ENCODE peak calls at places on chromosome 6, in seven cellular contexts. One of them, this sample, is unnamed.
A peak's percentile ranks its signal among the peaks of the same experiment; 100 is the strongest.

GRCh38 chr6:168016756-168017525 is 19.5 kb downstream of the KIF25 start:
- DNase-seq in left ventricle myocardium inferior: no peak
- DNase-seq in GM12878: no peak
- DNase-seq in heart left ventricle: no peak
- DNase-seq in pancreas: no peak
- DNase-seq in PC-9: no peak
- DNase-seq in left lung: no peak
- DNase-seq in this sample: no peak

GRCh38 chr6:85452441-85452881 is 2.6 kb downstream of the NT5E start:
- DNase-seq in GM12878: no peak
- DNase-seq in left lung: no peak
- DNase-seq in left ventricle myocardium inferior: no peak
- DNase-seq in pancreas: no peak
- DNase-seq in PC-9: no peak
- DNase-seq in heart left ventricle: no peak
- DNase-seq in this sample: peak; percentile 73

GRCh38 chr6:118963003-118963402 is 28.0 kb upstream of the MCM9 start:
- DNase-seq in GM12878: no peak
- DNase-seq in PC-9: no peak
- DNase-seq in left lung: no peak
- DNase-seq in pancreas: no peak
- DNase-seq in left ventricle myocardium inferior: no peak
- DNase-seq in heart left ventricle: no peak
- DNase-seq in this sample: no peak

GRCh38 chr6:120871416-120872261 is 462.6 kb downstream of the TBC1D32 start:
- DNase-seq in heart left ventricle: peak; percentile 51
- DNase-seq in pancreas: no peak
- DNase-seq in GM12878: no peak
- DNase-seq in PC-9: no peak
- DNase-seq in left ventricle myocardium inferior: no peak
- DNase-seq in left lung: no peak
- DNase-seq in this sample: no peak

GRCh38 chr6:85483041-85483700 is 33.3 kb downstream of the NT5E start:
- DNase-seq in pancreas: peak; percentile 56
- DNase-seq in GM12878: no peak
- DNase-seq in heart left ventricle: peak; percentile 88
- DNase-seq in left lung: peak; percentile 66
- DNase-seq in left ventricle myocardium inferior: peak; percentile 76
- DNase-seq in PC-9: peak; percentile 37
- DNase-seq in this sample: peak; percentile 78

GRCh38 chr6:36897629-36898028 is 11.9 kb downstream of the C6orf89 start:
- DNase-seq in heart left ventricle: no peak
- DNase-seq in left ventricle myocardium inferior: no peak
- DNase-seq in left lung: no peak
- DNase-seq in PC-9: no peak
- DNase-seq in pancreas: no peak
- DNase-seq in GM12878: no peak
- DNase-seq in this sample: no peak

GRCh38 chr6:81878479-81878878 is 126.0 kb upstream of the TENT5A start:
- DNase-seq in PC-9: no peak
- DNase-seq in heart left ventricle: no peak
- DNase-seq in pancreas: no peak
- DNase-seq in left ventricle myocardium inferior: no peak
- DNase-seq in GM12878: no peak
- DNase-seq in left lung: no peak
- DNase-seq in this sample: no peak

GRCh38 chr6:167928111-167928510 is 69.4 kb upstream of the KIF25 start:
- DNase-seq in left ventricle myocardium inferior: no peak
- DNase-seq in left lung: no peak
- DNase-seq in heart left ventricle: no peak
- DNase-seq in PC-9: no peak
- DNase-seq in GM12878: no peak
- DNase-seq in pancreas: no peak
- DNase-seq in this sample: no peak

GRCh38 chr6:105204768-105205167 is 25.0 kb upstream of the POPDC3 start:
- DNase-seq in pancreas: no peak
- DNase-seq in GM12878: no peak
- DNase-seq in left ventricle myocardium inferior: no peak
- DNase-seq in heart left ventricle: no peak
- DNase-seq in left lung: no peak
- DNase-seq in PC-9: no peak
- DNase-seq in this sample: no peak

GRCh38 chr6:86045038-86045437 is 402.4 kb upstream of the SYNCRIP start:
- DNase-seq in PC-9: no peak
- DNase-seq in left ventricle myocardium inferior: no peak
- DNase-seq in pancreas: no peak
- DNase-seq in heart left ventricle: no peak
- DNase-seq in GM12878: no peak
- DNase-seq in left lung: no peak
- DNase-seq in this sample: no peak

GRCh38 chr6:16764188-16764950 is 3.1 kb upstream of the ATXN1 start:
- DNase-seq in left lung: no peak
- DNase-seq in PC-9: no peak
- DNase-seq in left ventricle myocardium inferior: no peak
- DNase-seq in heart left ventricle: no peak
- DNase-seq in pancreas: no peak
- DNase-seq in GM12878: no peak
- DNase-seq in this sample: peak; percentile 63

GRCh38 chr6:139608872-139609271 is 234.4 kb upstream of the CITED2 start:
- DNase-seq in heart left ventricle: no peak
- DNase-seq in left lung: no peak
- DNase-seq in left ventricle myocardium inferior: no peak
- DNase-seq in PC-9: no peak
- DNase-seq in pancreas: no peak
- DNase-seq in GM12878: no peak
- DNase-seq in this sample: no peak

GRCh38 chr6:181049-181654 is 111.1 kb upstream of the DUSP22 start:
- DNase-seq in left lung: no peak
- DNase-seq in PC-9: no peak
- DNase-seq in heart left ventricle: no peak
- DNase-seq in left ventricle myocardium inferior: no peak
- DNase-seq in pancreas: no peak
- DNase-seq in GM12878: peak; percentile 65
- DNase-seq in this sample: no peak

GRCh38 chr6:33508935-33509926 is 54.9 kb downstream of the ZBTB9 start:
- DNase-seq in left ventricle myocardium inferior: no peak
- DNase-seq in PC-9: no peak
- DNase-seq in pancreas: no peak
- DNase-seq in GM12878: no peak
- DNase-seq in left lung: no peak
- DNase-seq in heart left ventricle: no peak
- DNase-seq in this sample: no peak

GRCh38 chr6:148947621-148948444 is 201.0 kb downstream of the UST start:
- DNase-seq in left ventricle myocardium inferior: peak; percentile 79
- DNase-seq in GM12878: peak; percentile 27
- DNase-seq in PC-9: peak; percentile 56
- DNase-seq in left lung: peak; percentile 66
- DNase-seq in pancreas: peak; percentile 75
- DNase-seq in heart left ventricle: peak; percentile 82
- DNase-seq in this sample: peak; percentile 79

GRCh38 chr6:56959938-56960337 is 5.0 kb downstream of the BEND6 start:
- DNase-seq in GM12878: no peak
- DNase-seq in left ventricle myocardium inferior: no peak
- DNase-seq in left lung: no peak
- DNase-seq in PC-9: no peak
- DNase-seq in pancreas: no peak
- DNase-seq in heart left ventricle: no peak
- DNase-seq in this sample: peak; percentile 21

GRCh38 chr6:36636687-36637418 is 41.7 kb upstream of the CDKN1A start:
- DNase-seq in GM12878: no peak
- DNase-seq in left ventricle myocardium inferior: no peak
- DNase-seq in pancreas: no peak
- DNase-seq in left lung: no peak
- DNase-seq in heart left ventricle: no peak
- DNase-seq in PC-9: no peak
- DNase-seq in this sample: no peak

GRCh38 chr6:12803486-12803885 is 86.9 kb downstream of the PHACTR1 start:
- DNase-seq in left ventricle myocardium inferior: no peak
- DNase-seq in PC-9: no peak
- DNase-seq in GM12878: no peak
- DNase-seq in heart left ventricle: no peak
- DNase-seq in left lung: no peak
- DNase-seq in pancreas: no peak
- DNase-seq in this sample: no peak

GRCh38 chr6:127100510-127101140 is 17.8 kb upstream of the RSPO3 start:
- DNase-seq in left lung: no peak
- DNase-seq in GM12878: no peak
- DNase-seq in pancreas: no peak
- DNase-seq in PC-9: no peak
- DNase-seq in heart left ventricle: no peak
- DNase-seq in left ventricle myocardium inferior: no peak
- DNase-seq in this sample: peak; percentile 12

GRCh38 chr6:27865952-27866369 is 46.2 kb downstream of the OR2B2 start:
- DNase-seq in PC-9: no peak
- DNase-seq in heart left ventricle: no peak
- DNase-seq in pancreas: no peak
- DNase-seq in left ventricle myocardium inferior: no peak
- DNase-seq in left lung: no peak
- DNase-seq in GM12878: no peak
- DNase-seq in this sample: no peak

GRCh38 chr6:57294829-57295228 is 22.6 kb upstream of the PRIM2 start:
- DNase-seq in left lung: no peak
- DNase-seq in pancreas: no peak
- DNase-seq in left ventricle myocardium inferior: no peak
- DNase-seq in GM12878: no peak
- DNase-seq in PC-9: no peak
- DNase-seq in heart left ventricle: no peak
- DNase-seq in this sample: no peak

GRCh38 chr6:168193816-168194701 is 115.0 kb upstream of the FRMD1 start:
- DNase-seq in pancreas: no peak
- DNase-seq in heart left ventricle: peak; percentile 58
- DNase-seq in PC-9: no peak
- DNase-seq in left lung: no peak
- DNase-seq in left ventricle myocardium inferior: no peak
- DNase-seq in GM12878: no peak
- DNase-seq in this sample: peak; percentile 41

GRCh38 chr6:69220293-69220847 is 576.4 kb downstream of the LMBRD1 start:
- DNase-seq in PC-9: no peak
- DNase-seq in pancreas: no peak
- DNase-seq in left lung: no peak
- DNase-seq in GM12878: no peak
- DNase-seq in heart left ventricle: no peak
- DNase-seq in left ventricle myocardium inferior: no peak
- DNase-seq in this sample: no peak

GRCh38 chr6:149567846-149568585 is 1.8 kb downstream of the GINM1 start:
- DNase-seq in pancreas: no peak
- DNase-seq in heart left ventricle: no peak
- DNase-seq in PC-9: no peak
- DNase-seq in GM12878: no peak
- DNase-seq in left ventricle myocardium inferior: no peak
- DNase-seq in left lung: no peak
- DNase-seq in this sample: no peak

GRCh38 chr6:33297406-33297955 is 1.3 kb downstream of the RGL2 start:
- DNase-seq in left ventricle myocardium inferior: no peak
- DNase-seq in pancreas: peak; percentile 65
- DNase-seq in PC-9: peak; percentile 73
- DNase-seq in heart left ventricle: peak; percentile 66
- DNase-seq in left lung: peak; percentile 76
- DNase-seq in GM12878: no peak
- DNase-seq in this sample: no peak

GRCh38 chr6:32152414-32153251 is 894 bp upstream of the PRRT1 start:
- DNase-seq in left ventricle myocardium inferior: no peak
- DNase-seq in GM12878: no peak
- DNase-seq in PC-9: no peak
- DNase-seq in pancreas: no peak
- DNase-seq in left lung: no peak
- DNase-seq in heart left ventricle: no peak
- DNase-seq in this sample: no peak

GRCh38 chr6:143963158-143963919 is 44.7 kb downstream of the PLAGL1 start:
- DNase-seq in left ventricle myocardium inferior: no peak
- DNase-seq in left lung: no peak
- DNase-seq in PC-9: no peak
- DNase-seq in heart left ventricle: no peak
- DNase-seq in pancreas: no peak
- DNase-seq in GM12878: no peak
- DNase-seq in this sample: no peak
- H3K4me1 ChIP-seq in left ventricle myocardium inferior: peaks cover 52% of the 10 kb centered on the region
- H3K4me1 ChIP-seq in left lung: no peaks in the 10 kb centered on the region
- H3K4me1 ChIP-seq in PC-9: peaks cover 18% of the 10 kb centered on the region
- H3K4me1 ChIP-seq in heart left ventricle: peaks cover 58% of the 10 kb centered on the region
- H3K4me1 ChIP-seq in pancreas: peaks cover 2% of the 10 kb centered on the region
- H3K4me1 ChIP-seq in GM12878: no peaks in the 10 kb centered on the region
- H3K4me1 ChIP-seq in this sample: peaks cover 27% of the 10 kb centered on the region

DNA sequence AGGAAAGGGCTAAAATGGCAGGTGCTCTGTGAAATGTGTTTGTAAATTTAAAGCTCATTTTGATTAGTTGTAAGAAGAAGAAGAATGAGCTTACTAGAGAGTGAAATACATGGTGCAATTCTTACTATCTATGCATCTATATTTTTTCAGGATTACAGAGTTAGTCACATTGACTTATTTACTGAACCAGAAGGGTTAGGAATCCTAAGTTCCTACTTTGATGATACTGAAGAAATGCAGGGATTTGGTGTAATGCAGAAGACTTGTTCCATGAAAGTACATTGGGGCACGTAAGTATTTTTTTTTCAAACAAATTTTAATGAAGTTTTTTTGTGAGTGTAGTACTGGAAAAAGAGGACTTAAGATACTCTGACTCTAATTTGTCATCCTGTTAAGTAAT is 99.3 kb downstream of the RTN4IP1 start:
- DNase-seq in heart left ventricle: no peak
- DNase-seq in pancreas: no peak
- DNase-seq in left lung: no peak
- DNase-seq in left ventricle myocardium inferior: no peak
- DNase-seq in GM12878: no peak
- DNase-seq in PC-9: no peak
- DNase-seq in this sample: no peak
- H3K4me3 ChIP-seq in heart left ventricle: no peak overlapping the region
- H3K4me3 ChIP-seq in pancreas: no peak overlapping the region
- H3K4me3 ChIP-seq in left lung: no peak overlapping the region
- H3K4me3 ChIP-seq in left ventricle myocardium inferior: no peak overlapping the region
- H3K4me3 ChIP-seq in GM12878: no peak overlapping the region
- H3K4me3 ChIP-seq in PC-9: no peak overlapping the region
- H3K4me3 ChIP-seq in this sample: no peak overlapping the region

GRCh38 chr6:79778794-79779193 is 147.7 kb downstream of the SH3BGRL2 start:
- DNase-seq in PC-9: no peak
- DNase-seq in heart left ventricle: no peak
- DNase-seq in pancreas: no peak
- DNase-seq in left ventricle myocardium inferior: no peak
- DNase-seq in GM12878: no peak
- DNase-seq in left lung: no peak
- DNase-seq in this sample: no peak
- H3K27ac ChIP-seq in PC-9: no peak overlapping the region
- H3K27ac ChIP-seq in heart left ventricle: no peak overlapping the region
- H3K27ac ChIP-seq in pancreas: no peak overlapping the region
- H3K27ac ChIP-seq in left ventricle myocardium inferior: no peak overlapping the region
- H3K27ac ChIP-seq in GM12878: no peak overlapping the region
- H3K27ac ChIP-seq in left lung: no peak overlapping the region
- H3K27ac ChIP-seq in this sample: no peak overlapping the region

GRCh38 chr6:159971341-159972178 is 2.7 kb downstream of the IGF2R start:
- DNase-seq in pancreas: no peak
- DNase-seq in heart left ventricle: no peak
- DNase-seq in left lung: no peak
- DNase-seq in left ventricle myocardium inferior: no peak
- DNase-seq in GM12878: no peak
- DNase-seq in PC-9: no peak
- DNase-seq in this sample: no peak
- H3K4me1 ChIP-seq in pancreas: peaks cover 15% of the 10 kb centered on the region
- H3K4me1 ChIP-seq in heart left ventricle: peaks cover 77% of the 10 kb centered on the region
- H3K4me1 ChIP-seq in left lung: peaks cover 18% of the 10 kb centered on the region
- H3K4me1 ChIP-seq in left ventricle myocardium inferior: peaks cover 79% of the 10 kb centered on the region
- H3K4me1 ChIP-seq in GM12878: peaks cover 3% of the 10 kb centered on the region
- H3K4me1 ChIP-seq in PC-9: peaks cover 36% of the 10 kb centered on the region
- H3K4me1 ChIP-seq in this sample: peaks cover 16% of the 10 kb centered on the region